ENCODE peak calls at places on chromosomes 4 and X, in eight cellular contexts. One of them, this sample, is unnamed.

GRCh38 chrX:16946361-16946964 is at the start of gene REPS2:
- DNase-seq in fibroblast of mammary gland: peak; percentile 33
- DNase-seq in GM20000: peak; percentile 89
- DNase-seq in lower leg skin: peak; percentile 72
- DNase-seq in Calu3: peak; percentile 87
- DNase-seq in IMR-90: peak; percentile 18
- DNase-seq in A549: peak; percentile 68
- DNase-seq in GM13976: peak; percentile 85
- DNase-seq in this sample: peak; percentile 88

GRCh38 chr4:7753271-7753670 is 186.4 kb downstream of the AFAP1 start:
- DNase-seq in IMR-90: no peak
- DNase-seq in Calu3: no peak
- DNase-seq in GM20000: no peak
- DNase-seq in lower leg skin: no peak
- DNase-seq in A549: no peak
- DNase-seq in GM13976: no peak
- DNase-seq in fibroblast of mammary gland: peak; percentile 51
- DNase-seq in this sample: peak; percentile 86

GRCh38 chrX:21683910-21684309 is 25.8 kb upstream of the KLHL34 start:
- DNase-seq in GM13976: no peak
- DNase-seq in A549: no peak
- DNase-seq in IMR-90: peak; percentile 74
- DNase-seq in GM20000: no peak
- DNase-seq in Calu3: no peak
- DNase-seq in lower leg skin: no peak
- DNase-seq in fibroblast of mammary gland: peak; percentile 67
- DNase-seq in this sample: no peak

GRCh38 chr4:30264465-30264864 is 455.7 kb upstream of the PCDH7 start:
- DNase-seq in IMR-90: no peak
- DNase-seq in GM13976: no peak
- DNase-seq in A549: no peak
- DNase-seq in lower leg skin: no peak
- DNase-seq in GM20000: no peak
- DNase-seq in Calu3: no peak
- DNase-seq in fibroblast of mammary gland: no peak
- DNase-seq in this sample: no peak

GRCh38 chr4:83961575-83961974 is 425.7 kb downstream of the GPAT3 start:
- DNase-seq in GM13976: no peak
- DNase-seq in lower leg skin: no peak
- DNase-seq in Calu3: peak; percentile 2
- DNase-seq in fibroblast of mammary gland: peak; percentile 21
- DNase-seq in IMR-90: peak; percentile 23
- DNase-seq in A549: peak; percentile 21
- DNase-seq in GM20000: no peak
- DNase-seq in this sample: peak; percentile 43

GRCh38 chr4:181819951-181820350 is 423.3 kb upstream of the TENM3 start:
- DNase-seq in IMR-90: peak; percentile 49
- DNase-seq in GM13976: no peak
- DNase-seq in A549: no peak
- DNase-seq in Calu3: no peak
- DNase-seq in lower leg skin: no peak
- DNase-seq in fibroblast of mammary gland: peak; percentile 45
- DNase-seq in GM20000: no peak
- DNase-seq in this sample: no peak

GRCh38 chr4:27861381-27861787 is 1000.7 kb downstream of the STIM2 start:
- DNase-seq in fibroblast of mammary gland: peak; percentile 64
- DNase-seq in GM20000: no peak
- DNase-seq in A549: peak; percentile 29
- DNase-seq in IMR-90: peak; percentile 47
- DNase-seq in GM13976: no peak
- DNase-seq in lower leg skin: no peak
- DNase-seq in Calu3: peak; percentile 13
- DNase-seq in this sample: peak; percentile 83

GRCh38 chrX:13689519-13690211 is 737 bp downstream of the RAB9A start:
- DNase-seq in IMR-90: peak; percentile 40
- DNase-seq in GM13976: no peak
- DNase-seq in Calu3: no peak
- DNase-seq in A549: no peak
- DNase-seq in fibroblast of mammary gland: peak; percentile 50
- DNase-seq in lower leg skin: no peak
- DNase-seq in GM20000: no peak
- DNase-seq in this sample: no peak

GRCh38 chr4:6565691-6566431 is 9.1 kb upstream of the MAN2B2 start:
- DNase-seq in IMR-90: no peak
- DNase-seq in Calu3: no peak
- DNase-seq in GM20000: no peak
- DNase-seq in lower leg skin: no peak
- DNase-seq in A549: no peak
- DNase-seq in GM13976: no peak
- DNase-seq in fibroblast of mammary gland: no peak
- DNase-seq in this sample: peak; percentile 49

GRCh38 chrX:68550193-68550592 is 51.3 kb downstream of the YIPF6 start:
- DNase-seq in Calu3: no peak
- DNase-seq in GM20000: no peak
- DNase-seq in lower leg skin: no peak
- DNase-seq in A549: no peak
- DNase-seq in fibroblast of mammary gland: no peak
- DNase-seq in IMR-90: no peak
- DNase-seq in GM13976: no peak
- DNase-seq in this sample: peak; percentile 74

GRCh38 chr4:93731448-93731847 is 97.1 kb upstream of the ATOH1 start:
- DNase-seq in fibroblast of mammary gland: no peak
- DNase-seq in Calu3: no peak
- DNase-seq in IMR-90: peak; percentile 9
- DNase-seq in A549: no peak
- DNase-seq in GM20000: no peak
- DNase-seq in GM13976: no peak
- DNase-seq in lower leg skin: no peak
- DNase-seq in this sample: peak; percentile 26

GRCh38 chr4:78776031-78776728 is at the start of gene BMP2K:
- DNase-seq in A549: peak; percentile 60
- DNase-seq in GM20000: peak; percentile 95
- DNase-seq in GM13976: peak; percentile 90
- DNase-seq in lower leg skin: peak; percentile 62
- DNase-seq in IMR-90: peak; percentile 66
- DNase-seq in fibroblast of mammary gland: peak; percentile 61
- DNase-seq in Calu3: peak; percentile 71
- DNase-seq in this sample: peak; percentile 81

GRCh38 chr4:167897116-167897515 is 195.2 kb upstream of the ANXA10 start:
- DNase-seq in GM13976: no peak
- DNase-seq in A549: peak; percentile 2
- DNase-seq in fibroblast of mammary gland: peak; percentile 41
- DNase-seq in lower leg skin: no peak
- DNase-seq in Calu3: peak; percentile 43
- DNase-seq in GM20000: no peak
- DNase-seq in IMR-90: peak; percentile 63
- DNase-seq in this sample: peak; percentile 98

GRCh38 chrX:154531626-154532025 is 15.0 kb downstream of the G6PD start:
- DNase-seq in A549: peak; percentile 64
- DNase-seq in GM13976: no peak
- DNase-seq in IMR-90: peak; percentile 56
- DNase-seq in lower leg skin: no peak
- DNase-seq in Calu3: no peak
- DNase-seq in GM20000: no peak
- DNase-seq in fibroblast of mammary gland: peak; percentile 39
- DNase-seq in this sample: no peak

GRCh38 chr4:19982556-19982955 is 269.1 kb upstream of the SLIT2 start:
- DNase-seq in GM20000: no peak
- DNase-seq in GM13976: no peak
- DNase-seq in Calu3: no peak
- DNase-seq in IMR-90: peak; percentile 89
- DNase-seq in A549: no peak
- DNase-seq in lower leg skin: no peak
- DNase-seq in fibroblast of mammary gland: peak; percentile 75
- DNase-seq in this sample: peak; percentile 46

GRCh38 chr4:101020956-101021355 is 326.4 kb downstream of the PPP3CA start:
- DNase-seq in IMR-90: peak; percentile 75
- DNase-seq in fibroblast of mammary gland: peak; percentile 63
- DNase-seq in A549: peak; percentile 27
- DNase-seq in Calu3: no peak
- DNase-seq in lower leg skin: no peak
- DNase-seq in GM13976: no peak
- DNase-seq in GM20000: peak; percentile 27
- DNase-seq in this sample: peak; percentile 73

GRCh38 chr4:53962516-53963225 is 101.7 kb downstream of the CHIC2 start:
- DNase-seq in GM13976: no peak
- DNase-seq in A549: no peak
- DNase-seq in lower leg skin: no peak
- DNase-seq in Calu3: peak; percentile 37
- DNase-seq in fibroblast of mammary gland: peak; percentile 89
- DNase-seq in GM20000: no peak
- DNase-seq in IMR-90: peak; percentile 90
- DNase-seq in this sample: peak; percentile 80

GRCh38 chr4:145937021-145937861 is 1.4 kb downstream of the ZNF827 start:
- DNase-seq in Calu3: peak; percentile 54
- DNase-seq in A549: peak; percentile 57
- DNase-seq in GM20000: peak; percentile 75
- DNase-seq in fibroblast of mammary gland: peak; percentile 58
- DNase-seq in lower leg skin: peak; percentile 46
- DNase-seq in IMR-90: peak; percentile 57
- DNase-seq in GM13976: peak; percentile 70
- DNase-seq in this sample: peak; percentile 34

GRCh38 chr4:145934434-145935047 is 4.1 kb downstream of the ZNF827 start:
- DNase-seq in GM20000: no peak
- DNase-seq in GM13976: no peak
- DNase-seq in Calu3: no peak
- DNase-seq in A549: no peak
- DNase-seq in IMR-90: no peak
- DNase-seq in fibroblast of mammary gland: no peak
- DNase-seq in lower leg skin: no peak
- DNase-seq in this sample: no peak

GRCh38 chr4:145937990-145938611 is 522 bp downstream of the ZNF827 start:
- DNase-seq in lower leg skin: peak; percentile 21
- DNase-seq in GM20000: peak; percentile 70
- DNase-seq in IMR-90: peak; percentile 27
- DNase-seq in A549: peak; percentile 15
- DNase-seq in fibroblast of mammary gland: peak; percentile 38
- DNase-seq in Calu3: no peak
- DNase-seq in GM13976: peak; percentile 56
- DNase-seq in this sample: peak; percentile 47

GRCh38 chr4:145935253-145936141 is 3.1 kb downstream of the ZNF827 start:
- DNase-seq in GM20000: peak; percentile 61
- DNase-seq in A549: peak; percentile 32
- DNase-seq in IMR-90: no peak
- DNase-seq in GM13976: peak; percentile 65
- DNase-seq in fibroblast of mammary gland: peak; percentile 42
- DNase-seq in Calu3: no peak
- DNase-seq in lower leg skin: no peak
- DNase-seq in this sample: no peak

GRCh38 chr4:145936142-145937020 is 2.2 kb downstream of the ZNF827 start:
- DNase-seq in Calu3: peak; percentile 74
- DNase-seq in lower leg skin: peak; percentile 39
- DNase-seq in GM13976: peak; percentile 84
- DNase-seq in IMR-90: peak; percentile 73
- DNase-seq in fibroblast of mammary gland: peak; percentile 68
- DNase-seq in GM20000: peak; percentile 87
- DNase-seq in A549: peak; percentile 72
- DNase-seq in this sample: peak; percentile 59
- TF ChIP-seq CTCF in Calu3: no peak
- TF ChIP-seq CTCF in lower leg skin: no peak
- TF ChIP-seq CTCF in GM13976: no peak
- TF ChIP-seq CTCF in IMR-90: peak; percentile 29
- TF ChIP-seq CTCF in fibroblast of mammary gland: peak; percentile 17
- TF ChIP-seq CTCF in GM20000: no peak
- TF ChIP-seq CTCF in A549: no peak
- TF ChIP-seq CTCF in this sample: peak; percentile 36

GRCh38 chr4:108611360-108611759 is 9.0 kb upstream of the RPL34 start:
- DNase-seq in A549: no peak
- DNase-seq in fibroblast of mammary gland: peak; percentile 43
- DNase-seq in Calu3: no peak
- DNase-seq in IMR-90: no peak
- DNase-seq in GM13976: no peak
- DNase-seq in GM20000: no peak
- DNase-seq in lower leg skin: no peak
- DNase-seq in this sample: no peak
- TF ChIP-seq CTCF in A549: no peak
- TF ChIP-seq CTCF in fibroblast of mammary gland: peak; percentile 35
- TF ChIP-seq CTCF in Calu3: no peak
- TF ChIP-seq CTCF in IMR-90: no peak
- TF ChIP-seq CTCF in GM13976: no peak
- TF ChIP-seq CTCF in GM20000: no peak
- TF ChIP-seq CTCF in lower leg skin: no peak
- TF ChIP-seq CTCF in this sample: no peak

GRCh38 chr4:110163327-110164070 is 34.9 kb downstream of the ELOVL6 start:
- DNase-seq in fibroblast of mammary gland: peak; percentile 84
- DNase-seq in lower leg skin: no peak
- DNase-seq in IMR-90: peak; percentile 88
- DNase-seq in A549: peak; percentile 42
- DNase-seq in GM13976: no peak
- DNase-seq in Calu3: no peak
- DNase-seq in GM20000: no peak
- DNase-seq in this sample: peak; percentile 73
- TF ChIP-seq CTCF in fibroblast of mammary gland: peak; percentile 17
- TF ChIP-seq CTCF in lower leg skin: no peak
- TF ChIP-seq CTCF in IMR-90: peak; percentile 8
- TF ChIP-seq CTCF in A549: no peak
- TF ChIP-seq CTCF in GM13976: no peak
- TF ChIP-seq CTCF in Calu3: no peak
- TF ChIP-seq CTCF in GM20000: no peak
- TF ChIP-seq CTCF in this sample: no peak

GRCh38 chr4:183158062-183158461 is 59.0 kb downstream of the WWC2 start:
- DNase-seq in fibroblast of mammary gland: no peak
- DNase-seq in Calu3: no peak
- DNase-seq in GM13976: no peak
- DNase-seq in GM20000: no peak
- DNase-seq in A549: no peak
- DNase-seq in lower leg skin: no peak
- DNase-seq in IMR-90: peak; percentile 90
- DNase-seq in this sample: no peak

GRCh38 chr4:183153190-183153916 is 54.3 kb downstream of the WWC2 start:
- DNase-seq in Calu3: no peak
- DNase-seq in GM20000: no peak
- DNase-seq in IMR-90: no peak
- DNase-seq in lower leg skin: no peak
- DNase-seq in GM13976: no peak
- DNase-seq in A549: no peak
- DNase-seq in fibroblast of mammary gland: no peak
- DNase-seq in this sample: no peak

GRCh38 chr4:183155450-183156184 is 56.6 kb downstream of the WWC2 start:
- DNase-seq in GM20000: no peak
- DNase-seq in Calu3: no peak
- DNase-seq in GM13976: no peak
- DNase-seq in fibroblast of mammary gland: no peak
- DNase-seq in IMR-90: no peak
- DNase-seq in A549: no peak
- DNase-seq in lower leg skin: no peak
- DNase-seq in this sample: no peak

GRCh38 chr4:183154701-183155391 is 55.8 kb downstream of the WWC2 start:
- DNase-seq in Calu3: peak; percentile 25
- DNase-seq in A549: no peak
- DNase-seq in fibroblast of mammary gland: no peak
- DNase-seq in IMR-90: peak; percentile 24
- DNase-seq in GM13976: no peak
- DNase-seq in lower leg skin: no peak
- DNase-seq in GM20000: no peak
- DNase-seq in this sample: no peak

DNA sequence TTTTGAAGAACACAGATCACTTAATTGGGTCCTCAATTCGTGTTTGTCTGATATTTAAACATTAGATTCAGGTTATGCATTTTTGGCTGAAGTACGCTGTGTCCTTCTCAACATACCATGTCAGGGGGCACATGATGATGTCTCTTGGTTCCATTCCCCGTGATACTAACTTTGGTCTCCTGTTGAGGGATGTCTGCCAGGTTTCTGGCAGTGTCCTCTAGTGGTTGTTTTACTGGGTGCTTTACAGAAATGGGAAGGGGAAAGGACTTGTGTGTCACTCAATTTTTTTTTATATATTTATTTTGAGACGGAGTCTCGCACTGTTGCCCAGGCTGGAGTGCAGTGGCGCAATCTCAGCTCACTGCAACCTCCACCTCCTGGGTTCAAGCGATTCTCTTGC is 58.2 kb downstream of the WWC2 start:
- DNase-seq in IMR-90: no peak
- DNase-seq in GM13976: no peak
- DNase-seq in Calu3: no peak
- DNase-seq in GM20000: no peak
- DNase-seq in lower leg skin: no peak
- DNase-seq in A549: no peak
- DNase-seq in fibroblast of mammary gland: no peak
- DNase-seq in this sample: no peak
- TF ChIP-seq CTCF in IMR-90: peak; percentile 7
- TF ChIP-seq CTCF in GM13976: no peak
- TF ChIP-seq CTCF in Calu3: no peak
- TF ChIP-seq CTCF in GM20000: no peak
- TF ChIP-seq CTCF in lower leg skin: no peak
- TF ChIP-seq CTCF in A549: no peak
- TF ChIP-seq CTCF in fibroblast of mammary gland: peak; percentile 14
- TF ChIP-seq CTCF in this sample: no peak